ENCODE peak calls at places on chromosomes 7 and 10, in eight cellular contexts. K is T-cell; M is CD8-positive, alpha-beta T cell; R is activated naive CD4-positive, alpha-beta T cell treated with anti-CD3 and anti-CD28 coated beads, Interleukin-2, amount 10 ng/mL, durations not matched to agents 7 days and 5 days; F is amniotic stem cell; P is activated CD8-positive, alpha-beta memory T cell treated with anti-CD3 and anti-CD28 coated beads, Interleukin-2, amount 50 U/mL, for 48 hours; V is pulmonary artery endothelial cell; D is HT1080. Z is an unnamed sample.

GRCh38 chr10:68192113-68192512 is 39.8 kb downstream of the ATOH7 start:
- DNase-seq in K (no peak), M (no peak), R (no peak), F (no peak), P (no peak), V (no peak), D (peak; percentile 21), Z (no peak)

GRCh38 chr7:379456-380225 is 89.7 kb downstream of the FOXL3 start:
- DNase-seq in K (no peak), M (no peak), R (peak; percentile 44), F (no peak), P (peak; percentile 52), V (no peak), D (no peak), Z (no peak)

GRCh38 chr7:108351715-108352114 is 104.5 kb downstream of the NRCAM start:
- DNase-seq in K (no peak), M (no peak), R (no peak), F (no peak), P (no peak), V (no peak), D (no peak), Z (no peak)

GRCh38 chr10:32954080-32954479 is 4.0 kb downstream of the ITGB1 start:
- DNase-seq in K (no peak), M (no peak), R (no peak), F (no peak), P (no peak), V (no peak), D (no peak), Z (no peak)

GRCh38 chr10:11197266-11197712 is 179.6 kb downstream of the CELF2 start:
- DNase-seq in K (no peak), M (no peak), R (no peak), F (no peak), P (no peak), V (no peak), D (peak; percentile 10), Z (peak; percentile 54)

GRCh38 chr10:17645591-17646345 is 1.8 kb downstream of the STAM start:
- DNase-seq in K (no peak), M (no peak), R (no peak), F (no peak), P (no peak), V (no peak), D (peak; percentile 39), Z (no peak)

GRCh38 chr10:118496525-118496924 is 98.9 kb downstream of the PRLHR start:
- DNase-seq in K (no peak), M (no peak), R (no peak), F (no peak), P (no peak), V (no peak), D (no peak), Z (no peak)

GRCh38 chr7:123570390-123571182 is 13.0 kb upstream of the NDUFA5 start:
- DNase-seq in K (no peak), M (no peak), R (no peak), F (no peak), P (no peak), V (peak; percentile 64), D (peak; percentile 20), Z (no peak)

GRCh38 chr10:71001470-71001869 is 113.1 kb upstream of the PCBD1 start:
- DNase-seq in K (no peak), M (no peak), R (no peak), F (no peak), P (no peak), V (no peak), D (no peak), Z (no peak)

GRCh38 chr7:143929224-143929920 is 5.7 kb upstream of the OR2F2 start:
- DNase-seq in K (no peak), M (no peak), R (no peak), F (no peak), P (no peak), V (no peak), D (peak; percentile 32), Z (no peak)

GRCh38 chr10:43221419-43222293 is 45.2 kb downstream of the RASGEF1A start:
- DNase-seq in K (no peak), M (no peak), R (peak; percentile 21), F (no peak), P (peak; percentile 49), V (no peak), D (no peak), Z (no peak)

Z was measured in COLO829.